ENCODE peak calls at places on chromosomes 13 and 19, in ten cellular contexts. One of them, this sample, is unnamed.

GRCh38 chr13:79485014-79485441 is 4.1 kb downstream of the NDFIP2 start:
- DNase-seq in astrocyte of the cerebellum: peak
- DNase-seq in activated gamma-delta T cell treated with Interleukin-2 at 50 U/mL for 16 hours: no peak
- DNase-seq in fibroblast of mammary gland: peak
- DNase-seq in GM20000: no peak
- DNase-seq in central memory CD4-positive, alpha-beta T cell: no peak
- DNase-seq in cardiac fibroblast: peak
- DNase-seq in GDM1: no peak
- DNase-seq in anterior cingulate cortex: no peak
- DNase-seq in activated T-helper 9 cell treated with anti-CD3 and anti-CD28 coated beads, Interleukin-2, amount 50 U/mL, for 16 hours: no peak
- DNase-seq in this sample: no peak

GRCh38 chr13:105342421-105342820 is 1193.0 kb downstream of the EFNB2 start:
- DNase-seq in astrocyte of the cerebellum: no peak
- DNase-seq in activated gamma-delta T cell treated with Interleukin-2 at 50 U/mL for 16 hours: no peak
- DNase-seq in fibroblast of mammary gland: no peak
- DNase-seq in GM20000: no peak
- DNase-seq in central memory CD4-positive, alpha-beta T cell: no peak
- DNase-seq in cardiac fibroblast: no peak
- DNase-seq in GDM1: no peak
- DNase-seq in anterior cingulate cortex: no peak
- DNase-seq in activated T-helper 9 cell treated with anti-CD3 and anti-CD28 coated beads, Interleukin-2, amount 50 U/mL, for 16 hours: no peak
- DNase-seq in this sample: no peak

GRCh38 chr13:97422118-97423054 is 11.6 kb upstream of the RAP2A start:
- DNase-seq in astrocyte of the cerebellum: peak
- DNase-seq in activated gamma-delta T cell treated with Interleukin-2 at 50 U/mL for 16 hours: no peak
- DNase-seq in fibroblast of mammary gland: peak
- DNase-seq in GM20000: no peak
- DNase-seq in central memory CD4-positive, alpha-beta T cell: no peak
- DNase-seq in cardiac fibroblast: peak
- DNase-seq in GDM1: no peak
- DNase-seq in anterior cingulate cortex: no peak
- DNase-seq in activated T-helper 9 cell treated with anti-CD3 and anti-CD28 coated beads, Interleukin-2, amount 50 U/mL, for 16 hours: no peak
- DNase-seq in this sample: no peak

GRCh38 chr19:6947745-6948144 is 60.4 kb downstream of the ADGRE1 start:
- DNase-seq in astrocyte of the cerebellum: no peak
- DNase-seq in activated gamma-delta T cell treated with Interleukin-2 at 50 U/mL for 16 hours: no peak
- DNase-seq in fibroblast of mammary gland: peak
- DNase-seq in GM20000: peak
- DNase-seq in central memory CD4-positive, alpha-beta T cell: no peak
- DNase-seq in cardiac fibroblast: peak
- DNase-seq in GDM1: no peak
- DNase-seq in anterior cingulate cortex: no peak
- DNase-seq in activated T-helper 9 cell treated with anti-CD3 and anti-CD28 coated beads, Interleukin-2, amount 50 U/mL, for 16 hours: peak
- DNase-seq in this sample: no peak

GRCh38 chr13:43883636-43884035 is 3.9 kb downstream of the LACC1 start:
- DNase-seq in astrocyte of the cerebellum: no peak
- DNase-seq in activated gamma-delta T cell treated with Interleukin-2 at 50 U/mL for 16 hours: no peak
- DNase-seq in fibroblast of mammary gland: no peak
- DNase-seq in GM20000: no peak
- DNase-seq in central memory CD4-positive, alpha-beta T cell: no peak
- DNase-seq in cardiac fibroblast: no peak
- DNase-seq in GDM1: no peak
- DNase-seq in anterior cingulate cortex: no peak
- DNase-seq in activated T-helper 9 cell treated with anti-CD3 and anti-CD28 coated beads, Interleukin-2, amount 50 U/mL, for 16 hours: no peak
- DNase-seq in this sample: no peak

GRCh38 chr19:30473334-30473867 is 101.2 kb downstream of the ZNF536 start:
- DNase-seq in astrocyte of the cerebellum: no peak
- DNase-seq in activated gamma-delta T cell treated with Interleukin-2 at 50 U/mL for 16 hours: no peak
- DNase-seq in fibroblast of mammary gland: no peak
- DNase-seq in GM20000: no peak
- DNase-seq in central memory CD4-positive, alpha-beta T cell: no peak
- DNase-seq in cardiac fibroblast: no peak
- DNase-seq in GDM1: no peak
- DNase-seq in anterior cingulate cortex: no peak
- DNase-seq in activated T-helper 9 cell treated with anti-CD3 and anti-CD28 coated beads, Interleukin-2, amount 50 U/mL, for 16 hours: no peak
- DNase-seq in this sample: no peak

GRCh38 chr19:1856698-1857603 is 6.4 kb downstream of the KLF16 start:
- DNase-seq in astrocyte of the cerebellum: no peak
- DNase-seq in activated gamma-delta T cell treated with Interleukin-2 at 50 U/mL for 16 hours: no peak
- DNase-seq in fibroblast of mammary gland: peak
- DNase-seq in GM20000: peak
- DNase-seq in central memory CD4-positive, alpha-beta T cell: peak
- DNase-seq in cardiac fibroblast: peak
- DNase-seq in GDM1: peak
- DNase-seq in anterior cingulate cortex: no peak
- DNase-seq in activated T-helper 9 cell treated with anti-CD3 and anti-CD28 coated beads, Interleukin-2, amount 50 U/mL, for 16 hours: no peak
- DNase-seq in this sample: no peak

GRCh38 chr13:52137489-52137888 is 8.6 kb upstream of the NEK5 start:
- DNase-seq in astrocyte of the cerebellum: no peak
- DNase-seq in activated gamma-delta T cell treated with Interleukin-2 at 50 U/mL for 16 hours: no peak
- DNase-seq in fibroblast of mammary gland: no peak
- DNase-seq in GM20000: no peak
- DNase-seq in central memory CD4-positive, alpha-beta T cell: no peak
- DNase-seq in cardiac fibroblast: no peak
- DNase-seq in GDM1: no peak
- DNase-seq in anterior cingulate cortex: no peak
- DNase-seq in activated T-helper 9 cell treated with anti-CD3 and anti-CD28 coated beads, Interleukin-2, amount 50 U/mL, for 16 hours: no peak
- DNase-seq in this sample: no peak

GRCh38 chr13:21203132-21203531 is 26.7 kb downstream of the MRPL57 start:
- DNase-seq in astrocyte of the cerebellum: no peak
- DNase-seq in activated gamma-delta T cell treated with Interleukin-2 at 50 U/mL for 16 hours: no peak
- DNase-seq in fibroblast of mammary gland: no peak
- DNase-seq in GM20000: no peak
- DNase-seq in central memory CD4-positive, alpha-beta T cell: no peak
- DNase-seq in cardiac fibroblast: peak
- DNase-seq in GDM1: no peak
- DNase-seq in anterior cingulate cortex: no peak
- DNase-seq in activated T-helper 9 cell treated with anti-CD3 and anti-CD28 coated beads, Interleukin-2, amount 50 U/mL, for 16 hours: no peak
- DNase-seq in this sample: no peak

GRCh38 chr19:38375748-38376147 is 1.4 kb downstream of the PSMD8 start:
- DNase-seq in astrocyte of the cerebellum: no peak
- DNase-seq in activated gamma-delta T cell treated with Interleukin-2 at 50 U/mL for 16 hours: no peak
- DNase-seq in fibroblast of mammary gland: peak
- DNase-seq in GM20000: no peak
- DNase-seq in central memory CD4-positive, alpha-beta T cell: no peak
- DNase-seq in cardiac fibroblast: peak
- DNase-seq in GDM1: no peak
- DNase-seq in anterior cingulate cortex: no peak
- DNase-seq in activated T-helper 9 cell treated with anti-CD3 and anti-CD28 coated beads, Interleukin-2, amount 50 U/mL, for 16 hours: no peak
- DNase-seq in this sample: no peak

GRCh38 chr13:46373623-46374022 is 13.4 kb downstream of the RUBCNL start:
- DNase-seq in astrocyte of the cerebellum: no peak
- DNase-seq in activated gamma-delta T cell treated with Interleukin-2 at 50 U/mL for 16 hours: no peak
- DNase-seq in fibroblast of mammary gland: no peak
- DNase-seq in GM20000: no peak
- DNase-seq in central memory CD4-positive, alpha-beta T cell: no peak
- DNase-seq in cardiac fibroblast: no peak
- DNase-seq in GDM1: no peak
- DNase-seq in anterior cingulate cortex: no peak
- DNase-seq in activated T-helper 9 cell treated with anti-CD3 and anti-CD28 coated beads, Interleukin-2, amount 50 U/mL, for 16 hours: no peak
- DNase-seq in this sample: no peak

GRCh38 chr13:83223546-83223945 is 658.7 kb downstream of the SLITRK1 start:
- DNase-seq in astrocyte of the cerebellum: no peak
- DNase-seq in activated gamma-delta T cell treated with Interleukin-2 at 50 U/mL for 16 hours: no peak
- DNase-seq in fibroblast of mammary gland: no peak
- DNase-seq in GM20000: no peak
- DNase-seq in central memory CD4-positive, alpha-beta T cell: no peak
- DNase-seq in cardiac fibroblast: peak
- DNase-seq in GDM1: no peak
- DNase-seq in anterior cingulate cortex: no peak
- DNase-seq in activated T-helper 9 cell treated with anti-CD3 and anti-CD28 coated beads, Interleukin-2, amount 50 U/mL, for 16 hours: no peak
- DNase-seq in this sample: no peak

GRCh38 chr19:38229585-38230073 is 5.6 kb upstream of the DPF1 start:
- DNase-seq in astrocyte of the cerebellum: peak
- DNase-seq in activated gamma-delta T cell treated with Interleukin-2 at 50 U/mL for 16 hours: peak
- DNase-seq in fibroblast of mammary gland: peak
- DNase-seq in GM20000: peak
- DNase-seq in central memory CD4-positive, alpha-beta T cell: peak
- DNase-seq in cardiac fibroblast: peak
- DNase-seq in GDM1: peak
- DNase-seq in anterior cingulate cortex: peak
- DNase-seq in activated T-helper 9 cell treated with anti-CD3 and anti-CD28 coated beads, Interleukin-2, amount 50 U/mL, for 16 hours: peak
- DNase-seq in this sample: peak